ENCODE peak calls at places on chromosome 18, in five cellular contexts. K is transverse colon; R is activated T-helper 1 cell treated with anti-CD3 and anti-CD28 coated beads, Interleukin-12 subunit alpha, Interleukin-12 subunit beta, Interleukin-2, Interleukin-4 antibody, amounts not matched to agents 30 ng/mL and 10 ng/mL and 1 ng/mL, durations not matched to agents 14 hours and 24 hours and 36 hours; D is MCF 10A; G is HTR-8/SVneo. J is an unnamed sample.

GRCh38 chr18:26383454-26384270 is 157.4 kb downstream of the TAF4B start:
- DNase-seq in K (no peak), R (no peak), D (peak), G (peak), J (peak)

GRCh38 chr18:12886498-12887126 is 2.6 kb upstream of the PTPN2 start:
- DNase-seq in K (no peak), R (no peak), D (peak), G (no peak), J (no peak)

GRCh38 chr18:55932675-55933074 is 344.7 kb upstream of the TCF4 start:
- DNase-seq in K (no peak), R (no peak), D (no peak), G (no peak), J (no peak)

GRCh38 chr18:42730272-42730671 is 385.2 kb downstream of the RIT2 start:
- DNase-seq in K (no peak), R (no peak), D (peak), G (no peak), J (no peak)

GRCh38 chr18:10412933-10413332 is 41.5 kb upstream of the APCDD1 start:
- DNase-seq in K (no peak), R (no peak), D (peak), G (no peak), J (no peak)

GRCh38 chr18:74023220-74023619 is 124.4 kb downstream of the FBXO15 start:
- DNase-seq in K (no peak), R (no peak), D (no peak), G (no peak), J (no peak)

GRCh38 chr18:5294113-5294617 is 1.4 kb downstream of the ZBTB14 start:
- DNase-seq in K (peak), R (no peak), D (no peak), G (no peak), J (no peak)

GRCh38 chr18:47595816-47596501 is 334.5 kb downstream of the SMAD2 start:
- DNase-seq in K (peak), R (no peak), D (peak), G (peak), J (no peak)

GRCh38 chr18:59446012-59446411 is 86.9 kb upstream of the LMAN1 start:
- DNase-seq in K (no peak), R (no peak), D (peak), G (peak), J (no peak)

GRCh38 chr18:12701161-12701560 is 1.4 kb downstream of the CEP76 start:
- DNase-seq in K (no peak), R (no peak), D (no peak), G (no peak), J (no peak)

GRCh38 chr18:65568866-65569265 is 181.9 kb upstream of the CDH7 start:
- DNase-seq in K (no peak), R (no peak), D (peak), G (no peak), J (no peak)

GRCh38 chr18:49613141-49613641 is 51.3 kb downstream of the LIPG start:
- DNase-seq in K (no peak), R (no peak), D (no peak), G (no peak), J (no peak)

GRCh38 chr18:9951022-9951859 is 37.4 kb downstream of the VAPA start:
- DNase-seq in K (peak), R (no peak), D (peak), G (peak), J (peak)

GRCh38 chr18:7600036-7600435 is 32.9 kb downstream of the PTPRM start:
- DNase-seq in K (no peak), R (no peak), D (no peak), G (no peak), J (no peak)

GRCh38 chr18:37565985-37566478 is 434 bp upstream of the CELF4 start:
- DNase-seq in K (no peak), R (no peak), D (peak), G (no peak), J (peak)

J was measured in HS-5.